ENCODE peak calls at places on chromosome 11, in seven cellular contexts. One of them, this sample, is unnamed.
A peak's percentile ranks its signal among the peaks of the same experiment; 100 is the strongest.

GRCh38 chr11:10936999-10937398 is 79.1 kb upstream of the ZBED5 start:
- DNase-seq in Caki2: no peak
- DNase-seq in stimulated activated CD4-positive, alpha-beta T cell treated with anti-CD3 and anti-CD28 coated beads, Interleukin-4, amount 100 ng/mL, for 4 hours: no peak
- DNase-seq in H9: no peak
- DNase-seq in Calu3: no peak
- DNase-seq in left cardiac atrium: no peak
- DNase-seq in activated naive CD8-positive, alpha-beta T cell treated with anti-CD3 and anti-CD28 coated beads for 36 hours: no peak
- DNase-seq in this sample: no peak

GRCh38 chr11:127804775-127805446 is 782.4 kb downstream of the ETS1 start:
- DNase-seq in Caki2: no peak
- DNase-seq in stimulated activated CD4-positive, alpha-beta T cell treated with anti-CD3 and anti-CD28 coated beads, Interleukin-4, amount 100 ng/mL, for 4 hours: no peak
- DNase-seq in H9: no peak
- DNase-seq in Calu3: no peak
- DNase-seq in left cardiac atrium: no peak
- DNase-seq in activated naive CD8-positive, alpha-beta T cell treated with anti-CD3 and anti-CD28 coated beads for 36 hours: no peak
- DNase-seq in this sample: no peak

GRCh38 chr11:57205046-57205671 is 23.4 kb downstream of the LRRC55 start:
- DNase-seq in Caki2: no peak
- DNase-seq in stimulated activated CD4-positive, alpha-beta T cell treated with anti-CD3 and anti-CD28 coated beads, Interleukin-4, amount 100 ng/mL, for 4 hours: no peak
- DNase-seq in H9: peak; percentile 57
- DNase-seq in Calu3: no peak
- DNase-seq in left cardiac atrium: peak; percentile 41
- DNase-seq in activated naive CD8-positive, alpha-beta T cell treated with anti-CD3 and anti-CD28 coated beads for 36 hours: no peak
- DNase-seq in this sample: no peak

GRCh38 chr11:94641167-94641761 is 74.1 kb downstream of the PIWIL4 start:
- DNase-seq in Caki2: no peak
- DNase-seq in stimulated activated CD4-positive, alpha-beta T cell treated with anti-CD3 and anti-CD28 coated beads, Interleukin-4, amount 100 ng/mL, for 4 hours: no peak
- DNase-seq in H9: no peak
- DNase-seq in Calu3: no peak
- DNase-seq in left cardiac atrium: peak; percentile 53
- DNase-seq in activated naive CD8-positive, alpha-beta T cell treated with anti-CD3 and anti-CD28 coated beads for 36 hours: no peak
- DNase-seq in this sample: no peak

GRCh38 chr11:17845431-17845881 is 110.9 kb downstream of the KCNC1 start:
- DNase-seq in Caki2: no peak
- DNase-seq in stimulated activated CD4-positive, alpha-beta T cell treated with anti-CD3 and anti-CD28 coated beads, Interleukin-4, amount 100 ng/mL, for 4 hours: no peak
- DNase-seq in H9: no peak
- DNase-seq in Calu3: no peak
- DNase-seq in left cardiac atrium: no peak
- DNase-seq in activated naive CD8-positive, alpha-beta T cell treated with anti-CD3 and anti-CD28 coated beads for 36 hours: no peak
- DNase-seq in this sample: no peak

GRCh38 chr11:68038718-68039525 is at the start of gene TCIRG1:
- DNase-seq in Caki2: peak; percentile 79
- DNase-seq in stimulated activated CD4-positive, alpha-beta T cell treated with anti-CD3 and anti-CD28 coated beads, Interleukin-4, amount 100 ng/mL, for 4 hours: peak; percentile 52
- DNase-seq in H9: peak; percentile 90
- DNase-seq in Calu3: peak; percentile 78
- DNase-seq in left cardiac atrium: peak; percentile 91
- DNase-seq in activated naive CD8-positive, alpha-beta T cell treated with anti-CD3 and anti-CD28 coated beads for 36 hours: peak; percentile 65
- DNase-seq in this sample: peak; percentile 50

GRCh38 chr11:14089690-14090462 is 127.4 kb downstream of the SPON1 start:
- DNase-seq in Caki2: no peak
- DNase-seq in stimulated activated CD4-positive, alpha-beta T cell treated with anti-CD3 and anti-CD28 coated beads, Interleukin-4, amount 100 ng/mL, for 4 hours: no peak
- DNase-seq in H9: no peak
- DNase-seq in Calu3: no peak
- DNase-seq in left cardiac atrium: peak; percentile 45
- DNase-seq in activated naive CD8-positive, alpha-beta T cell treated with anti-CD3 and anti-CD28 coated beads for 36 hours: no peak
- DNase-seq in this sample: no peak

GRCh38 chr11:134789104-134789503 is 377.1 kb upstream of the B3GAT1 start:
- DNase-seq in Caki2: no peak
- DNase-seq in stimulated activated CD4-positive, alpha-beta T cell treated with anti-CD3 and anti-CD28 coated beads, Interleukin-4, amount 100 ng/mL, for 4 hours: no peak
- DNase-seq in H9: no peak
- DNase-seq in Calu3: no peak
- DNase-seq in left cardiac atrium: no peak
- DNase-seq in activated naive CD8-positive, alpha-beta T cell treated with anti-CD3 and anti-CD28 coated beads for 36 hours: no peak
- DNase-seq in this sample: no peak

GRCh38 chr11:94751806-94752205 is 16.4 kb upstream of the AMOTL1 start:
- DNase-seq in Caki2: no peak
- DNase-seq in stimulated activated CD4-positive, alpha-beta T cell treated with anti-CD3 and anti-CD28 coated beads, Interleukin-4, amount 100 ng/mL, for 4 hours: no peak
- DNase-seq in H9: no peak
- DNase-seq in Calu3: no peak
- DNase-seq in left cardiac atrium: no peak
- DNase-seq in activated naive CD8-positive, alpha-beta T cell treated with anti-CD3 and anti-CD28 coated beads for 36 hours: no peak
- DNase-seq in this sample: no peak

GRCh38 chr11:13091804-13092203 is 82.7 kb downstream of the RASSF10 start:
- DNase-seq in Caki2: no peak
- DNase-seq in stimulated activated CD4-positive, alpha-beta T cell treated with anti-CD3 and anti-CD28 coated beads, Interleukin-4, amount 100 ng/mL, for 4 hours: no peak
- DNase-seq in H9: no peak
- DNase-seq in Calu3: no peak
- DNase-seq in left cardiac atrium: no peak
- DNase-seq in activated naive CD8-positive, alpha-beta T cell treated with anti-CD3 and anti-CD28 coated beads for 36 hours: no peak
- DNase-seq in this sample: no peak

GRCh38 chr11:130899106-130899505 is 17.2 kb downstream of the SNX19 start:
- DNase-seq in Caki2: no peak
- DNase-seq in stimulated activated CD4-positive, alpha-beta T cell treated with anti-CD3 and anti-CD28 coated beads, Interleukin-4, amount 100 ng/mL, for 4 hours: no peak
- DNase-seq in H9: no peak
- DNase-seq in Calu3: no peak
- DNase-seq in left cardiac atrium: no peak
- DNase-seq in activated naive CD8-positive, alpha-beta T cell treated with anti-CD3 and anti-CD28 coated beads for 36 hours: no peak
- DNase-seq in this sample: no peak